ENCODE peak calls at places on chromosomes 3 and 15, in seven cellular contexts. V, R, P, T, F, X and N are unnamed samples.
A peak's percentile ranks its signal among the peaks of the same experiment; 100 is the strongest.

GRCh38 chr3:107845355-107846281 is 245.2 kb downstream of the CD47 start:
- DNase-seq in F (no peak), P (no peak), T (no peak), X (no peak), R (no peak), V (no peak), N (no peak)

GRCh38 chr3:111690242-111690641 is 95.1 kb upstream of the ZBED2 start:
- DNase-seq in V (no peak), X (no peak), P (no peak), F (no peak), R (no peak), T (no peak), N (no peak)

GRCh38 chr3:126677862-126678549 is 23.1 kb upstream of the TXNRD3 start:
- DNase-seq in T (no peak), F (no peak), X (no peak), V (no peak), R (no peak), P (no peak), N (no peak)

GRCh38 chr3:129028866-129029265 is 27.8 kb downstream of the EFCC1 start:
- DNase-seq in P (no peak), X (no peak), R (no peak), F (no peak), V (no peak), T (no peak), N (no peak)

GRCh38 chr3:64445318-64446300 is 220.3 kb upstream of the PRICKLE2 start:
- DNase-seq in R (peak; percentile 19), F (peak; percentile 22), X (no peak), V (peak; percentile 35), P (peak; percentile 18), T (peak; percentile 35), N (no peak)

GRCh38 chr3:196624008-196624790 is 15.3 kb upstream of the NRROS start:
- DNase-seq in F (peak; percentile 32), P (no peak), X (peak; percentile 43), V (no peak), R (no peak), T (no peak), N (no peak)

GRCh38 chr3:183591881-183592521 is 36.5 kb upstream of the KLHL6 start:
- DNase-seq in R (no peak), X (no peak), V (no peak), P (no peak), F (no peak), T (no peak), N (no peak)

GRCh38 chr15:77035999-77036471 is 34.9 kb downstream of the TSPAN3 start:
- DNase-seq in R (no peak), T (peak; percentile 14), F (peak; percentile 37), X (no peak), P (peak; percentile 7), V (no peak), N (no peak)

GRCh38 chr3:34180532-34180931 is 382.1 kb downstream of the PDCD6IP start:
- DNase-seq in R (no peak), F (no peak), T (no peak), X (no peak), V (no peak), P (no peak), N (no peak)

GRCh38 chr3:170469151-170470062 is 50.7 kb downstream of the CLDN11 start:
- DNase-seq in R (peak; percentile 86), X (no peak), P (no peak), T (no peak), V (no peak), F (no peak), N (no peak)

GRCh38 chr15:31280037-31280830 is 46.4 kb upstream of the KLF13 start:
- DNase-seq in R (peak; percentile 8), P (peak; percentile 14), X (no peak), T (peak; percentile 92), F (no peak), V (no peak), N (peak; percentile 8)

GRCh38 chr15:59722451-59722850 is 33.3 kb upstream of the BNIP2 start:
- DNase-seq in T (no peak), F (no peak), P (no peak), X (no peak), R (no peak), V (no peak), N (no peak)

GRCh38 chr3:70926835-70927234 is 614.4 kb upstream of the MDFIC2 start:
- DNase-seq in T (no peak), P (no peak), X (no peak), F (no peak), V (no peak), R (no peak), N (no peak)

GRCh38 chr3:46580675-46581074 is 14.6 kb upstream of the LRRC2 start:
- DNase-seq in X (no peak), R (no peak), F (no peak), P (no peak), T (no peak), V (no peak), N (no peak)

GRCh38 chr3:127206611-127207516 is 13.9 kb downstream of the PRR23E start:
- DNase-seq in P (no peak), R (no peak), T (no peak), X (no peak), V (no peak), F (no peak), N (no peak)

GRCh38 chr3:122942241-122942640 is 85.3 kb downstream of the SEMA5B start:
- DNase-seq in P (no peak), R (no peak), F (no peak), T (no peak), X (no peak), V (no peak), N (no peak)

GRCh38 chr15:34665498-34666116 is 82.2 kb upstream of the GOLGA8B start:
- DNase-seq in P (no peak), T (no peak), V (no peak), F (no peak), X (no peak), R (no peak), N (no peak)

GRCh38 chr3:112013058-112013783 is 14.5 kb downstream of the TAGLN3 start:
- DNase-seq in F (peak; percentile 75), X (peak; percentile 56), R (peak; percentile 51), V (peak; percentile 56), P (peak; percentile 46), T (peak; percentile 77), N (peak; percentile 70)

GRCh38 chr3:15525790-15526189 is 4.3 kb upstream of the COLQ start:
- DNase-seq in V (no peak), X (no peak), P (no peak), T (no peak), F (no peak), R (no peak), N (no peak)

GRCh38 chr15:52256930-52257733 is 38.5 kb downstream of the MYO5C start:
- DNase-seq in V (no peak), T (no peak), P (no peak), F (no peak), R (no peak), X (no peak), N (no peak)

GRCh38 chr3:34619990-34620389 is 821.6 kb downstream of the PDCD6IP start:
- DNase-seq in P (no peak), X (no peak), F (no peak), V (no peak), T (no peak), R (no peak), N (no peak)

GRCh38 chr3:97510795-97511194 is 253.8 kb upstream of the ARL6 start:
- DNase-seq in X (no peak), T (no peak), V (no peak), R (no peak), P (peak; percentile 16), F (no peak), N (no peak)

GRCh38 chr15:25342629-25343028 is 96.2 kb downstream of the UBE3A start:
- DNase-seq in X (no peak), R (no peak), F (no peak), P (no peak), V (no peak), T (no peak), N (no peak)

GRCh38 chr3:138640537-138640936 is 32.0 kb downstream of the FAIM start:
- DNase-seq in F (no peak), X (no peak), V (no peak), P (no peak), R (no peak), T (no peak), N (no peak)
- TF ChIP-seq POLR2A in F (no peak), X (no peak), V (no peak), P (no peak), R (no peak), T (no peak), N (no peak)

DNA sequence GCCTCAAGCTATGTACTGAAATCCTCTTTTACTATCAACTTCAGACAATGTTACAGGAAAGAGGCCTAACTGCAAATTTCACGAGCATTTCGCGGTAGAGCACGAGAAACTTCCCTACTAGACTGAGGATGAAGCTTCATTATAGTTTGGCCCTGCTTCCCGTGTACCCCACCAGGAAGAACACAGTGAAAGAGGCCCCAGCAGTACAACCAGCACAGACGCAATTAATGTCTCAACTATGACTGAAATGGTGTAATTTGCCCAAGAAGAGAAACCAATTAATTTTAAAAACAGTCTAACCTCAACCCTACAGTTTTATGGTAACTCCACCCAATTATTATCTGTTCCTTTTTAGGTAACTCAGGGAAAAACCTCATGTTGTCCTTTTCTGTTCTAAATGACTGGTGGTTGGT is 12.1 kb downstream of the CHSY1 start:
- DNase-seq in X (no peak), F (no peak), T (no peak), V (no peak), R (no peak), P (no peak), N (no peak)
- TF ChIP-seq POLR2A in X (no peak), F (no peak), T (no peak), V (no peak), R (no peak), P (no peak), N (no peak)

DNA sequence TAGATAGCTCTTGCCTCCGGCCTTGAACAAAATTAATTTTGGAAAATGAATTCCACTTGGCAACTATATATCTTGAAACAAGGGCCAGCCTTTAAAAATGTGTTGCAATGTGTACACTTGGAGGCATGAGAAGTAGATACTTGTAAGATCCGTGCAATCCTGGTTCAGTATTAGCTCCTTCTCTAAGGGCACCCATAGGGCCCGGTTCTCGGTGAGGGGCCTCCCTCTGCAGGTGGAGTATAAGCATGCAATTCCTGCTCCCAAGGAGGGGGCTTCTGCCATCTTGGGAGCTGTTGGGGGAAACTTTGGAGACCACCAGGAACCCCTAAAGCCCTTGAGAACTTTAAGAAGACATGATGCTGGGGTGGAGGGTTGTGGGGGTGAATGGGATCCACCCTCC is 388.7 kb upstream of the RGMA start:
- DNase-seq in V (no peak), P (no peak), R (no peak), F (no peak), X (no peak), T (no peak), N (no peak)
- TF ChIP-seq POLR2A in V (no peak), P (no peak), R (no peak), F (no peak), X (no peak), T (no peak), N (no peak)

GRCh38 chr3:66038384-66038725 is 363 bp downstream of the MAGI1 start:
- DNase-seq in X (no peak), P (no peak), R (no peak), T (no peak), V (no peak), F (no peak), N (no peak)

GRCh38 chr3:66037986-66038369 is 740 bp downstream of the MAGI1 start:
- DNase-seq in R (no peak), F (no peak), P (peak; percentile 22), X (no peak), T (peak; percentile 26), V (no peak), N (peak; percentile 46)

GRCh38 chr3:66036586-66037061 is 2.1 kb downstream of the MAGI1 start:
- DNase-seq in T (peak; percentile 14), V (no peak), X (no peak), P (no peak), R (no peak), F (peak; percentile 24), N (peak; percentile 72)

GRCh38 chr3:66038726-66039589 is at the start of gene MAGI1:
- DNase-seq in V (peak; percentile 76), X (peak; percentile 77), T (peak; percentile 95), F (peak; percentile 96), P (peak; percentile 91), R (peak; percentile 91), N (peak; percentile 93)

GRCh38 chr3:66037330-66037985 is 1.3 kb downstream of the MAGI1 start:
- DNase-seq in R (peak; percentile 37), F (peak; percentile 52), T (peak; percentile 62), X (no peak), P (peak; percentile 60), V (peak; percentile 62), N (peak; percentile 70)
- TF ChIP-seq POLR2A in R (no peak), F (no peak), T (no peak), X (no peak), P (no peak), V (no peak), N (no peak)